ENCODE peak calls at places on chromosome 5, in seven cellular contexts. Q is activated naive CD4-positive, alpha-beta T cell treated with anti-CD3 and anti-CD28 coated beads, Interleukin-2, amount 10 ng/mL, durations not matched to agents 7 days and 5 days; M is left cardiac atrium; X is ELF-1; W is stimulated activated CD8-positive, alpha-beta memory T cell treated with anti-CD3 and anti-CD28 coated beads, Interleukin-15, amount 100 ng/mL, for 1 hour; K is colonic mucosa; H is A549. F is an unnamed sample.

GRCh38 chr5:127741412-127741811 is 38.2 kb downstream of the CCDC192 start:
- DNase-seq in Q (no peak), M (no peak), X (no peak), W (no peak), K (no peak), H (no peak), F (no peak)

GRCh38 chr5:30960041-30960440 is 233.4 kb upstream of the CDH6 start:
- DNase-seq in Q (no peak), M (no peak), X (no peak), W (no peak), K (no peak), H (no peak), F (no peak)

GRCh38 chr5:50667653-50668403 is 1.4 kb downstream of the PARP8 start:
- DNase-seq in Q (peak), M (peak), X (peak), W (peak), K (peak), H (no peak), F (peak)

GRCh38 chr5:105903069-105903468 is 1767.7 kb downstream of the EFNA5 start:
- DNase-seq in Q (no peak), M (no peak), X (no peak), W (no peak), K (no peak), H (no peak), F (no peak)

GRCh38 chr5:124460000-124460399 is 286.4 kb downstream of the ZNF608 start:
- DNase-seq in Q (no peak), M (no peak), X (no peak), W (no peak), K (no peak), H (no peak), F (no peak)

GRCh38 chr5:16937023-16937379 is 913 bp upstream of the MYO10 start:
- DNase-seq in Q (no peak), M (no peak), X (peak), W (no peak), K (peak), H (no peak), F (no peak)

GRCh38 chr5:66881475-66882161 is 285.4 kb downstream of the MAST4 start:
- DNase-seq in Q (no peak), M (peak), X (no peak), W (no peak), K (no peak), H (peak), F (no peak)

GRCh38 chr5:104347119-104347708 is 784.6 kb upstream of the NUDT12 start:
- DNase-seq in Q (no peak), M (no peak), X (no peak), W (no peak), K (no peak), H (peak), F (no peak)

GRCh38 chr5:143311428-143311827 is 92.1 kb downstream of the NR3C1 start:
- DNase-seq in Q (no peak), M (no peak), X (no peak), W (no peak), K (no peak), H (peak), F (no peak)

GRCh38 chr5:54733101-54733500 is 215.5 kb downstream of the SNX18 start:
- DNase-seq in Q (no peak), M (no peak), X (no peak), W (no peak), K (no peak), H (no peak), F (no peak)

GRCh38 chr5:77176429-77176828 is 34.1 kb upstream of the PDE8B start:
- DNase-seq in Q (no peak), M (no peak), X (no peak), W (no peak), K (no peak), H (no peak), F (no peak)

F was measured in CD4-positive, alpha-beta memory T cell.